ENCODE peak calls at places on chromosomes 5 and 9, in six cellular contexts. One of them, this sample, is unnamed.

GRCh38 chr5:162529886-162530285 is 462.3 kb downstream of the GABRG2 start:
- DNase-seq in NCI-H1930: no peak
- DNase-seq in NCI-H774: no peak
- DNase-seq in prostate gland: no peak
- DNase-seq in activated CD8-positive, alpha-beta memory T cell treated with anti-CD3 and anti-CD28 coated beads, Interleukin-2, amount 50 U/mL, for 4 hours: no peak
- DNase-seq in WTC11: no peak
- DNase-seq in this sample: no peak

GRCh38 chr9:2181794-2182193 is 166.6 kb downstream of the SMARCA2 start:
- DNase-seq in NCI-H1930: peak
- DNase-seq in NCI-H774: no peak
- DNase-seq in prostate gland: no peak
- DNase-seq in activated CD8-positive, alpha-beta memory T cell treated with anti-CD3 and anti-CD28 coated beads, Interleukin-2, amount 50 U/mL, for 4 hours: no peak
- DNase-seq in WTC11: peak
- DNase-seq in this sample: no peak

GRCh38 chr5:67426961-67427630 is 230.5 kb upstream of the CD180 start:
- DNase-seq in NCI-H1930: no peak
- DNase-seq in NCI-H774: no peak
- DNase-seq in prostate gland: no peak
- DNase-seq in activated CD8-positive, alpha-beta memory T cell treated with anti-CD3 and anti-CD28 coated beads, Interleukin-2, amount 50 U/mL, for 4 hours: no peak
- DNase-seq in WTC11: no peak
- DNase-seq in this sample: no peak

GRCh38 chr5:107674655-107675054 is 3.9 kb upstream of the EFNA5 start:
- DNase-seq in NCI-H1930: no peak
- DNase-seq in NCI-H774: no peak
- DNase-seq in prostate gland: no peak
- DNase-seq in activated CD8-positive, alpha-beta memory T cell treated with anti-CD3 and anti-CD28 coated beads, Interleukin-2, amount 50 U/mL, for 4 hours: no peak
- DNase-seq in WTC11: no peak
- DNase-seq in this sample: no peak

GRCh38 chr5:94810281-94810680 is 191.8 kb downstream of the SLF1 start:
- DNase-seq in NCI-H1930: no peak
- DNase-seq in NCI-H774: no peak
- DNase-seq in prostate gland: no peak
- DNase-seq in activated CD8-positive, alpha-beta memory T cell treated with anti-CD3 and anti-CD28 coated beads, Interleukin-2, amount 50 U/mL, for 4 hours: no peak
- DNase-seq in WTC11: no peak
- DNase-seq in this sample: no peak

GRCh38 chr5:167708449-167708848 is 583.0 kb upstream of the WWC1 start:
- DNase-seq in NCI-H1930: no peak
- DNase-seq in NCI-H774: no peak
- DNase-seq in prostate gland: no peak
- DNase-seq in activated CD8-positive, alpha-beta memory T cell treated with anti-CD3 and anti-CD28 coated beads, Interleukin-2, amount 50 U/mL, for 4 hours: no peak
- DNase-seq in WTC11: no peak
- DNase-seq in this sample: no peak

GRCh38 chr5:142661143-142661542 is 24.7 kb downstream of the FGF1 start:
- DNase-seq in NCI-H1930: no peak
- DNase-seq in NCI-H774: no peak
- DNase-seq in prostate gland: no peak
- DNase-seq in activated CD8-positive, alpha-beta memory T cell treated with anti-CD3 and anti-CD28 coated beads, Interleukin-2, amount 50 U/mL, for 4 hours: no peak
- DNase-seq in WTC11: no peak
- DNase-seq in this sample: no peak

GRCh38 chr5:71786337-71787060 is 67.4 kb downstream of the CARTPT start:
- DNase-seq in NCI-H1930: no peak
- DNase-seq in NCI-H774: no peak
- DNase-seq in prostate gland: no peak
- DNase-seq in activated CD8-positive, alpha-beta memory T cell treated with anti-CD3 and anti-CD28 coated beads, Interleukin-2, amount 50 U/mL, for 4 hours: no peak
- DNase-seq in WTC11: no peak
- DNase-seq in this sample: no peak

GRCh38 chr9:7436754-7437153 is 362.8 kb downstream of the DMAC1 start:
- DNase-seq in NCI-H1930: no peak
- DNase-seq in NCI-H774: no peak
- DNase-seq in prostate gland: no peak
- DNase-seq in activated CD8-positive, alpha-beta memory T cell treated with anti-CD3 and anti-CD28 coated beads, Interleukin-2, amount 50 U/mL, for 4 hours: no peak
- DNase-seq in WTC11: no peak
- DNase-seq in this sample: no peak

GRCh38 chr5:150258126-150258525 is 31.4 kb downstream of the CAMK2A start:
- DNase-seq in NCI-H1930: no peak
- DNase-seq in NCI-H774: no peak
- DNase-seq in prostate gland: no peak
- DNase-seq in activated CD8-positive, alpha-beta memory T cell treated with anti-CD3 and anti-CD28 coated beads, Interleukin-2, amount 50 U/mL, for 4 hours: no peak
- DNase-seq in WTC11: no peak
- DNase-seq in this sample: no peak

GRCh38 chr5:548256-548655 is 24.0 kb upstream of the SLC9A3 start:
- DNase-seq in NCI-H1930: no peak
- DNase-seq in NCI-H774: no peak
- DNase-seq in prostate gland: no peak
- DNase-seq in activated CD8-positive, alpha-beta memory T cell treated with anti-CD3 and anti-CD28 coated beads, Interleukin-2, amount 50 U/mL, for 4 hours: peak
- DNase-seq in WTC11: peak
- DNase-seq in this sample: peak

GRCh38 chr5:140557136-140557805 is at the start of gene SRA1:
- DNase-seq in NCI-H1930: peak
- DNase-seq in NCI-H774: peak
- DNase-seq in prostate gland: peak
- DNase-seq in activated CD8-positive, alpha-beta memory T cell treated with anti-CD3 and anti-CD28 coated beads, Interleukin-2, amount 50 U/mL, for 4 hours: peak
- DNase-seq in WTC11: peak
- DNase-seq in this sample: peak

GRCh38 chr9:94210616-94211603 is 48.2 kb upstream of the ZNF169 start:
- DNase-seq in NCI-H1930: no peak
- DNase-seq in NCI-H774: no peak
- DNase-seq in prostate gland: no peak
- DNase-seq in activated CD8-positive, alpha-beta memory T cell treated with anti-CD3 and anti-CD28 coated beads, Interleukin-2, amount 50 U/mL, for 4 hours: no peak
- DNase-seq in WTC11: no peak
- DNase-seq in this sample: no peak

GRCh38 chr5:77859306-77859705 is 83.2 kb upstream of the TBCA start:
- DNase-seq in NCI-H1930: no peak
- DNase-seq in NCI-H774: no peak
- DNase-seq in prostate gland: no peak
- DNase-seq in activated CD8-positive, alpha-beta memory T cell treated with anti-CD3 and anti-CD28 coated beads, Interleukin-2, amount 50 U/mL, for 4 hours: no peak
- DNase-seq in WTC11: no peak
- DNase-seq in this sample: no peak

This sample was measured in mesenteric fat pad.